ENCODE peak calls at places on chromosomes 3 and 15, in five cellular contexts. V, U, J, B and R are unnamed samples. For H3K4me1, the result is how much of the 10 kb centered on the place peaks cover.

GRCh38 chr3:139772539-139773500 is 95.0 kb upstream of the NMNAT3 start:
- DNase-seq in V (no peak), U (no peak), J (no peak), B (peak), R (no peak)

GRCh38 chr3:187196573-187197094 is 652 bp upstream of the RTP1 start:
- DNase-seq in V (no peak), U (no peak), J (no peak), B (no peak), R (peak)

GRCh38 chr15:101121511-101122090 is 130.2 kb downstream of the CHSY1 start:
- DNase-seq in V (no peak), U (no peak), J (peak), B (peak), R (peak)

GRCh38 chr3:12303532-12303931 is 14.7 kb downstream of the PPARG start:
- DNase-seq in V (no peak), U (no peak), J (no peak), B (peak), R (peak)

GRCh38 chr3:172517859-172518466 is 5.3 kb downstream of the TNFSF10 start:
- DNase-seq in V (no peak), U (no peak), J (no peak), B (no peak), R (no peak)

GRCh38 chr3:119794971-119795612 is 13.2 kb downstream of the NR1I2 start:
- DNase-seq in V (no peak), U (no peak), J (no peak), B (no peak), R (peak)

GRCh38 chr3:126267169-126267975 is 87.0 kb upstream of the ALDH1L1 start:
- DNase-seq in V (no peak), U (no peak), J (peak), B (peak), R (peak)

GRCh38 chr3:58383904-58384303 is 49.7 kb downstream of the PDHB start:
- DNase-seq in V (no peak), U (no peak), J (peak), B (peak), R (peak)

GRCh38 chr3:107068980-107069379 is 308.3 kb upstream of the CCDC54 start:
- DNase-seq in V (no peak), U (no peak), J (peak), B (peak), R (no peak)

GRCh38 chr3:152051501-152052404 is 178.3 kb downstream of the SUCNR1 start:
- DNase-seq in V (no peak), U (no peak), J (no peak), B (peak), R (peak)

GRCh38 chr15:62426387-62426956 is 261.4 kb upstream of the C2CD4B start:
- DNase-seq in V (no peak), U (no peak), J (no peak), B (no peak), R (peak)

GRCh38 chr3:184283681-184284080 is 7.9 kb downstream of the ECE2 start:
- DNase-seq in V (no peak), U (no peak), J (no peak), B (no peak), R (peak)

GRCh38 chr15:69661871-69662667 is 209.5 kb downstream of the RPLP1 start:
- DNase-seq in V (no peak), U (peak), J (no peak), B (no peak), R (no peak)

GRCh38 chr3:184337315-184337714 is at the start of gene FAM131A:
- DNase-seq in V (no peak), U (no peak), J (peak), B (peak), R (peak)

GRCh38 chr3:24222165-24222805 is 272.4 kb downstream of the THRB start:
- DNase-seq in V (no peak), U (no peak), J (no peak), B (no peak), R (no peak)

GRCh38 chr3:127043041-127043641 is 60.2 kb downstream of the PLXNA1 start:
- DNase-seq in V (no peak), U (peak), J (no peak), B (no peak), R (peak)

GRCh38 chr15:40421246-40422157 is 15.9 kb downstream of the IVD start:
- DNase-seq in V (peak), U (peak), J (peak), B (peak), R (peak)
- H3K4me3 ChIP-seq in V (no peak), U (no peak), J (no peak), B (no peak), R (peak)

GRCh38 chr15:85405467-85405866 is 25.1 kb downstream of the AKAP13 start:
- DNase-seq in V (no peak), U (no peak), J (no peak), B (no peak), R (no peak)
- H3K4me1 ChIP-seq in V (half or more), U (half or more), J (half or more), B (under half), R (half or more)

DNA sequence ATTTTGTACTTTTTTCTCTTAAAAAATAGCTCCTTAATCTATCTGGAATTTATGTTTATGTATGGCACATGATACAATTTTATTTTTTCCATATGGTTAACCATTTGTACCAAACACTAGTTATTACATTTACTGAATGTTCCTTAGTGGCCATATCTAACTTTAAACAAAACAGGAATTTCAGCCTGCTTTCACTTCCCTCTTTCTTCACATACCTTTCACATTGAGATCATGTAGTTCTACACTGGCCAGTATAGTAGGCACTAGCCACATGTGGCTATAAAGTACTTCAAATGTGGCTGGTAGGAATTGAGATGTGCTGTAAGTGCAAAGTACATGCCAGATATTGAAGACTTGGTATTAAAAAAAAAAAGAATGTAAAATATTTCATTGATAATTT is 4.7 kb upstream of the RYK start:
- DNase-seq in V (no peak), U (no peak), J (no peak), B (no peak), R (no peak)
- H3K27ac ChIP-seq in V (no peak), U (no peak), J (no peak), B (no peak), R (no peak)

DNA sequence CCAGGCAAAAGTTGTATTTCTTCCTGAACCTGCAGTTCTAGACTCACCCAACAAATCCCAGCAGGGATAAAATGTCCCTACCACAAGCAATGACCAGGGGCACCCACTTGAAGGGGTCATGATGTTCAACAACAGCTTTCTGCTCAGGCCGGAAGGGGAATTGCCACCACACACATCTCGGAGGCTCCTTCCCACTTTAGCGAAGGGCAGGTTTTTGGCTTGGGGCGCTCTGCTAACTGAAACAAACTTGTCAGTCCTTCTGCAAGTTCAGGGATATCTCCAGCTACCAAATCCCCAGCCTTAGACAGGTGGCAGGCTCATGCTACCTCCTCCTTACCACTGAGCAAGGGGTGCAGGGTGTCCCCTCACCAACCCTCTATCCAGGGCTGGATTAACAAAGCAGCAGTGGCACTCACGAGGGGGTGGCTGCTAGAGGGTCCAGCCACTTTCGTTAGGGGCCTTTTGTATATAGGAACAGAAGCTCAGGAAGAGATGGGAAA is 2.2 kb downstream of the ADCY5 start:
- DNase-seq in V (no peak), U (no peak), J (no peak), B (no peak), R (peak)
- H3K4me3 ChIP-seq in V (no peak), U (no peak), J (no peak), B (no peak), R (no peak)